ENCODE peak calls at places on chromosomes 11 and 22, in four cellular contexts. K is T-helper 2 cell, W is MM.1S, V is D341Med. R is an unnamed sample.

GRCh38 chr11:105912666-105913065 is 109.4 kb downstream of the MSANTD4 start:
- DNase-seq in K (no peak), W (no peak), V (no peak), R (no peak)

GRCh38 chr11:92596596-92597317 is 372.1 kb downstream of the FAT3 start:
- DNase-seq in K (no peak), W (no peak), V (no peak), R (no peak)

GRCh38 chr11:78424334-78425270 is 7.0 kb upstream of the GAB2 start:
- DNase-seq in K (peak), W (peak), V (no peak), R (no peak)

GRCh38 chr11:36459046-36459445 is 51.0 kb downstream of the TRAF6 start:
- DNase-seq in K (no peak), W (no peak), V (no peak), R (no peak)

GRCh38 chr11:68329993-68330699 is 17.8 kb downstream of the LRP5 start:
- DNase-seq in K (no peak), W (no peak), V (no peak), R (no peak)

GRCh38 chr11:102626686-102627085 is 1.6 kb upstream of the MMP20 start:
- DNase-seq in K (no peak), W (no peak), V (no peak), R (no peak)

GRCh38 chr11:12478743-12479142 is 101.4 kb downstream of the PARVA start:
- DNase-seq in K (no peak), W (no peak), V (no peak), R (no peak)

GRCh38 chr11:16876053-16876752 is 137.8 kb downstream of the C11orf58 start:
- DNase-seq in K (no peak), W (no peak), V (no peak), R (no peak)

GRCh38 chr11:66465371-66466224 is 1.1 kb upstream of the PELI3 start:
- DNase-seq in K (no peak), W (no peak), V (no peak), R (no peak)

GRCh38 chr11:64870893-64871849 is 7.2 kb downstream of the EHD1 start:
- DNase-seq in K (peak), W (no peak), V (no peak), R (no peak)

GRCh38 chr11:21975242-21975641 is 217.6 kb upstream of the ANO5 start:
- DNase-seq in K (no peak), W (no peak), V (no peak), R (no peak)

GRCh38 chr22:50141891-50142363 is 28.6 kb upstream of the PANX2 start:
- DNase-seq in K (no peak), W (no peak), V (no peak), R (no peak)

R was measured in naive thymus-derived CD8-positive, alpha-beta T cell.